ENCODE peak calls at places on chromosome 6, in four cellular contexts. Z is foreskin fibroblast, E is neural crest cell, D is HFFc6. R is an unnamed sample.

GRCh38 chr6:40912158-40912946 is 126.7 kb downstream of the UNC5CL start:
- DNase-seq in Z (no peak), E (no peak), D (no peak), R (no peak)

GRCh38 chr6:25931411-25931709 is 869 bp upstream of the SLC17A2 start:
- DNase-seq in Z (no peak), E (no peak), D (no peak), R (no peak)

GRCh38 chr6:1047926-1048595 is 263.8 kb upstream of the FOXQ1 start:
- DNase-seq in Z (no peak), E (no peak), D (no peak), R (no peak)

GRCh38 chr6:35084511-35085203 is 56.5 kb downstream of the TCP11 start:
- DNase-seq in Z (no peak), E (no peak), D (no peak), R (no peak)

GRCh38 chr6:41066867-41067304 is 5.3 kb downstream of the OARD1 start:
- DNase-seq in Z (peak), E (peak), D (peak), R (peak)

GRCh38 chr6:147603392-147604081 is 95.0 kb downstream of the SAMD5 start:
- DNase-seq in Z (no peak), E (no peak), D (no peak), R (no peak)

GRCh38 chr6:112216699-112217551 is 37.4 kb downstream of the LAMA4 start:
- DNase-seq in Z (peak), E (no peak), D (peak), R (no peak)

GRCh38 chr6:9484686-9485085 is 930.2 kb downstream of the TFAP2A start:
- DNase-seq in Z (peak), E (no peak), D (no peak), R (no peak)

GRCh38 chr6:153625089-153625488 is 414.0 kb upstream of the OPRM1 start:
- DNase-seq in Z (no peak), E (no peak), D (no peak), R (no peak)

GRCh38 chr6:35566794-35567193 is 54.1 kb upstream of the TULP1 start:
- DNase-seq in Z (no peak), E (no peak), D (no peak), R (no peak)

GRCh38 chr6:116316772-116317467 is 37.2 kb upstream of the TSPYL1 start:
- DNase-seq in Z (no peak), E (no peak), D (no peak), R (no peak)

GRCh38 chr6:150377211-150377781 is 8.5 kb downstream of the IYD start:
- DNase-seq in Z (no peak), E (no peak), D (no peak), R (no peak)

DNA sequence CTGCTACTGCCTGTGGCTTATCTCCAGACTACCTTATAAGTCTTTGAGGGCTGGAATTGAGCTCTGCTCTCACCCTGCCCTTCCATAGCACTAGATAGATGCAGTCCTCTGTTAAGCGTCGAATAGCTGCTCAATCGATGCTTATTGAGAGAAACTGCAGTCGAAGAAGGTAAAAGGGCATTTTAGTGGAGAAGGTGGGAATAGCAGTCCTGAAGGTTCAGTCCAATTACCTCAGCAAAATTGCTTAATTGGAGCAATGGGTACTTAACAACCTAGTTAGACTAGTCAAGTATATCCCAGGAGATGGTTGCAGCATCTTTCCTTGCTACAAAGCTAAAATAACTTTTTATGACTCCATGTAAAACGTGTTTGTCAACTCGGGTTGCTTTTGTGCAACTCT is 66.8 kb upstream of the NT5E start:
- DNase-seq in Z (no peak), E (no peak), D (no peak), R (no peak)
- TF ChIP-seq CTCF in Z (no peak), E (no peak), D (peak), R (no peak)

GRCh38 chr6:107185570-107185969 is 70.3 kb upstream of the BEND3 start:
- DNase-seq in Z (no peak), E (peak), D (peak), R (no peak)
- TF ChIP-seq CTCF in Z (no peak), E (no peak), D (peak), R (peak)

GRCh38 chr6:167124753-167125152 is 1.9 kb downstream of the CCR6 start:
- DNase-seq in Z (no peak), E (no peak), D (no peak), R (no peak)
- TF ChIP-seq CTCF in Z (no peak), E (no peak), D (no peak), R (no peak)

DNA sequence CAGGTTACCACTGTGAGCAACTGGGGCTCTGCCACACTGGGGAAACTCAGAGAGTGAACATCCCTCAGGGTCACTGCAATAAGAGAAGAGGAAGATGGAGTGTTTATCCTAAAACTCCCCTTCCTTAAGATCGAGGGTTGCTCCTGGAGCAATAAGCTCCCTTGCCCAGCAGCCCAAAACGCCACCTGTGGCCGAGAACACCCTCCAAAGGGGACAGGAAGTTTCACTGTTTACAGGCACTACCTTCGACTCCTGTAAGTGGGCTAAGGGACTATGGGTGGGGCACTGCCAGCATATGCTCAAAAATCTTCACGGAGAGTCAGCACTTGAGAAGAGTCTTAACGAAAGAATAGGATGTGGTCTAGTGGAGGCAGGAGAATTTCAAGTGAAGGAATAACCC is 132.5 kb downstream of the FAXC start:
- DNase-seq in Z (no peak), E (no peak), D (no peak), R (no peak)
- TF ChIP-seq CTCF in Z (no peak), E (no peak), D (no peak), R (no peak)